ENCODE peak calls at places on chromosomes 3 and 15, in five cellular contexts. N is HepG2, Y is K562, W is GM12878, R is GM23338. O is an unnamed sample.

GRCh38 chr15:95018888-95019545 is 787.7 kb downstream of the MCTP2 start:
- DNase-seq in Y (no peak), R (no peak), N (no peak), W (no peak), O (no peak)

GRCh38 chr3:37295925-37296324 is 121.5 kb upstream of the LRRFIP2 start:
- DNase-seq in W (no peak), N (no peak), R (no peak), Y (no peak), O (no peak)

GRCh38 chr3:186439725-186440124 is 77.7 kb upstream of the DGKG start:
- DNase-seq in R (no peak), W (no peak), Y (no peak), N (no peak), O (no peak)

GRCh38 chr3:11447584-11448200 is 175.5 kb downstream of the ATG7 start:
- DNase-seq in W (no peak), R (no peak), N (no peak), Y (no peak), O (no peak)

GRCh38 chr3:11059090-11059798 is 66.7 kb downstream of the SLC6A1 start:
- DNase-seq in R (peak), W (no peak), N (peak), Y (peak), O (peak)

GRCh38 chr3:114756506-114757279 is 390.4 kb downstream of the ZBTB20 start:
- DNase-seq in R (no peak), N (no peak), Y (no peak), W (no peak), O (no peak)

GRCh38 chr15:39058371-39059131 is 493.9 kb upstream of the RASGRP1 start:
- DNase-seq in Y (no peak), R (no peak), W (no peak), N (no peak), O (no peak)

GRCh38 chr3:9976736-9977709 is 9.6 kb downstream of the EMC3 start:
- DNase-seq in W (no peak), Y (peak), R (no peak), N (peak), O (peak)

GRCh38 chr3:50161320-50161719 is 6.2 kb downstream of the SEMA3F start:
- DNase-seq in Y (no peak), R (no peak), N (no peak), W (no peak), O (no peak)

GRCh38 chr15:45612790-45613415 is 21.9 kb upstream of the SQOR start:
- DNase-seq in Y (no peak), N (no peak), W (no peak), R (no peak), O (no peak)

GRCh38 chr15:45616901-45617323 is 17.9 kb upstream of the SQOR start:
- DNase-seq in Y (no peak), W (no peak), R (no peak), N (no peak), O (no peak)

DNA sequence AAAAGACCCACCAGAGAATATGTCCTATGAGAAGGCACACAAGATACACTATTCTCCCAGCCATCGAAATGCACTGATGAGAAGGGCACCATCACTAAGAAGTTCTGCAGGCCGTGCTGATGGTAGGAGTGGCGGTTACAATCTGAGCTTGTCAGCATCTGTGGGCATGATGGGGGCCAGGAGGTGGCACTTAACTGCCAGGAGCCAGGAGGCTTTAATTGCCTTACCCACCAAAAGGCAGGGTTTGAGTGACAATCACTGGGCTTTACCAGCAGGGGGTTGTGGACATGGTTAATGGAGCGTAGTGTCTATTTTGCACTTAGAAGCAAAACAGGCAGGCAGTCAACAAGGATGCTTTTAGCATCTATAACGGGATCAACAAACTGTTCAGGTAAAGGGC is 16.0 kb upstream of the SQOR start:
- DNase-seq in R (no peak), W (no peak), N (no peak), Y (no peak), O (no peak)
- TF ChIP-seq JUNB in R (no peak), W (no peak), N (no peak), Y (no peak), O (no peak)

DNA sequence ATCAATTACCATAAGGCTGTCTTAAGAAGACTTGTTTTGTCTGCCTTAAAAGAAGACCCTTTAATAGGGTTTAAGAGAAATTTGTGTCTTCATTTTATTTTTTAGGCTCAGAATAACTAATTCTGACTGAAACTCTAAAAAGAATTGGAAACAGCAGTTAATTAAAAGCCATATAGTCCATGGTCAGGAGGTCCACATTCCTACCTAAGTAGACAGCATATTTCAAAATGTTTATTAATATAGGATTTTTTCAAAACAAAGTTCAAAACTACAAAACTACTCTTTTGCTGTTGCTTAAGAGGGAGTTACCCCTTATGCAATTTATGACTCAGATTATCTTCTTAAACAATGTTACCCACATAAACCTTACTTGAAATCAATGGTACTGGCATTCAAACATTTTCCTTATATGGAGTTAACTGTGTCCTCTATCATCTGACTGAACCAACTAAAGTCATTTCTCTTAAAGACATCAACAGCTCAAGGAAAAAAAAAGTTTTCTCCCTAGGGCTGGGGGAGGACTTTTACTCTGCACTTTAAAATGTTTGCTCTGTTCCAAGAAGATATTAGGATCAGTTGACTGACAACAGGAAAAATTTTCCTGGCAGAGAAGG is 56.8 kb upstream of the NANOGP8 start:
- DNase-seq in R (no peak), Y (no peak), N (peak), W (no peak), O (peak)
- TF ChIP-seq JUNB in R (no peak), Y (no peak), N (no peak), W (no peak), O (peak)

GRCh38 chr3:178778579-178778978 is 242.3 kb downstream of the KCNMB2 start:
- DNase-seq in Y (no peak), N (no peak), R (no peak), W (no peak), O (no peak)

GRCh38 chr3:178772746-178773145 is 236.5 kb downstream of the KCNMB2 start:
- DNase-seq in W (no peak), Y (no peak), R (no peak), N (no peak), O (no peak)

GRCh38 chr3:178777718-178778411 is 241.6 kb downstream of the KCNMB2 start:
- DNase-seq in R (no peak), W (no peak), Y (no peak), N (no peak), O (peak)
- TF ChIP-seq JUNB in R (no peak), W (peak), Y (no peak), N (no peak), O (no peak)

DNA sequence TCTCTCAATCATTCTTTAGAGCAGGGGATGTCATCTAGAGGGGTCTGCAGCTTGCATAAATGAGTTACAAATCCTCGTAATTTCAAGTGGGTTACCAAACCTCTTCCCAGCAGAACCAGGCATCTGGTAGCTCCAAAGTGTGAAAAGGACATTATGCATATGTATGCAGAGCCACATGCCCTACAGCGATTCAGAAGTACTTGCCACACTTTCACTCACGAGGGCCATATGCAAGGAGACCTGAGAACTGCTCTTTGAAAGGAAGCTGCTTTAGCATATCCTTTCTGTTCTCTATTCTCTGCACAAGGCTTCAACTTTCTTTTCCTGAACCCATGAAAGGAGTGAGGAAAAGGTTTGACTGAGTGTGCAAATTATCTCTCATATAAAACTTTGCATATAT is 311.5 kb upstream of the SEMA6D start:
- DNase-seq in Y (no peak), N (no peak), W (no peak), R (peak), O (no peak)
- TF ChIP-seq JUNB in Y (no peak), N (no peak), W (no peak), R (no peak), O (no peak)

GRCh38 chr3:46271910-46272309 is 29.6 kb downstream of the CCR3 start:
- DNase-seq in R (no peak), Y (no peak), N (no peak), W (no peak), O (no peak)
- TF ChIP-seq JUNB in R (no peak), Y (no peak), N (no peak), W (no peak), O (no peak)

GRCh38 chr15:45427085-45427484 is 48.7 kb upstream of the GATM start:
- DNase-seq in W (no peak), Y (no peak), R (no peak), N (no peak), O (no peak)

GRCh38 chr15:45429974-45430792 is 51.8 kb upstream of the GATM start:
- DNase-seq in Y (peak), N (peak), R (peak), W (no peak), O (peak)

GRCh38 chr15:45428491-45428890 is 50.1 kb upstream of the GATM start:
- DNase-seq in N (no peak), W (no peak), R (no peak), Y (no peak), O (no peak)

GRCh38 chr15:45424429-45424828 is 46.1 kb upstream of the GATM start:
- DNase-seq in W (no peak), N (no peak), R (no peak), Y (no peak), O (no peak)

DNA sequence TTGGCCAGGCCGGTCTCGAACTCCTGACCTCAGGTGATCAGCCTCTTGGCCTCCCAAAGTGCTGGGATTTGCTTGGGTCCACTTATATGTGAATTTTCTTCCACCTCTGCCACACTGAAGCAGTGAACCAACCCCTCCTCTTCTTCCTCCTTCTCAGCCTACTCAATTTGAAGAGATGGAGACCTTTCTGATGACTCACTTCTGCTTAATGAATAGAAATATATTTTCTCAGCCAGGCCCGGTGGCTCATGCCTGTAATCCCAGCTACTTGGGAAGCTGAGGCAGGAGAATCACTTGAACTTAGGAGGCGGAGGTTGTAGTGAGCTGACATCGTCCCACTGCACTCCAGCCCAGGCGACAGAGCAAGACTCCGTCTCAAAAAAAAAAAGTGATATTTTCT is 46.8 kb upstream of the GATM start:
- DNase-seq in Y (no peak), N (no peak), R (no peak), W (no peak), O (no peak)
- TF ChIP-seq JUNB in Y (no peak), N (no peak), R (no peak), W (no peak), O (no peak)

DNA sequence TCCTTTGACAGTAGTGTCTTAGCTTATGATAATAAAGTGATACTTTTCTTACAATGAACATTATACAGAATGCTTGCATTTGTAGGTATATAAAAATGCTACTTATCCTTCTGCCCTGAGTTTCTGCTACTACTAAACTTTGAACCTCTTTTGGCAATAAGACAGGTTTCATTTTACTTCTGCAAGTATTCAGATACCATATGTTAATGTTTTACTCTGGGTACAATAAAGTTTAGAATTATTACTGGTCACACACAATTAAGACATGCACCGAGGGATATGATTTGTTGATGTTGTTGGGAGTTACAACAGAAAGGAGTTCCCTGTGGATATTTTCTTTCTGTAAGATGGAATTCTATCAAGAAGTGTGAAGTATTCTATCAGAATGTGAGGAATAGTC is 58.0 kb downstream of the NEO1 start:
- DNase-seq in R (no peak), W (no peak), Y (no peak), N (no peak), O (no peak)
- TF ChIP-seq JUNB in R (no peak), W (no peak), Y (no peak), N (no peak), O (no peak)